ENCODE peak calls at places on chromosomes 4 and X, in seven cellular contexts. B is HepG2; H is colonic mucosa; F is left lung; A is hepatocyte; X is lower lobe of right lung; K is CD8-positive, alpha-beta memory T cell. V is an unnamed sample.

GRCh38 chr4:187294861-187295260 is 571.2 kb upstream of the FAT1 start:
- DNase-seq in K (no peak), A (peak; percentile 20), F (no peak), X (no peak), H (peak; percentile 83), B (no peak), V (peak; percentile 62)

GRCh38 chr4:182277402-182277801 is 34.2 kb downstream of the TENM3 start:
- DNase-seq in X (no peak), F (no peak), A (no peak), B (no peak), K (no peak), H (no peak), V (no peak)

GRCh38 chrX:53421772-53422090 is 723 bp downstream of the SMC1A start:
- DNase-seq in F (no peak), A (no peak), K (no peak), B (peak; percentile 19), H (no peak), X (no peak), V (no peak)

GRCh38 chr4:136369073-136369472 is 1163.2 kb downstream of the PCDH18 start:
- DNase-seq in A (no peak), X (no peak), H (no peak), B (no peak), K (no peak), F (no peak), V (no peak)

GRCh38 chr4:21948347-21949072 is at the start of gene KCNIP4:
- DNase-seq in H (no peak), B (no peak), K (no peak), F (no peak), X (no peak), A (peak; percentile 63), V (no peak)

GRCh38 chrX:11750051-11750450 is 8.0 kb upstream of the MSL3 start:
- DNase-seq in X (no peak), A (no peak), F (no peak), B (no peak), K (no peak), H (no peak), V (no peak)

GRCh38 chr4:116387942-116388474 is 697.4 kb downstream of the TRAM1L1 start:
- DNase-seq in H (no peak), K (no peak), A (no peak), F (no peak), X (no peak), B (no peak), V (no peak)

GRCh38 chrX:151765026-151765425 is 30.5 kb downstream of the CNGA2 start:
- DNase-seq in F (no peak), H (no peak), K (no peak), X (no peak), A (no peak), B (no peak), V (no peak)

GRCh38 chr4:577499-578450 is 1.7 kb upstream of the TMEM271 start:
- DNase-seq in B (peak; percentile 18), A (peak; percentile 57), X (no peak), H (no peak), F (no peak), K (no peak), V (no peak)

GRCh38 chr4:118865091-118865708 is 23.5 kb upstream of the SYNPO2 start:
- DNase-seq in F (peak; percentile 33), H (peak; percentile 23), B (peak; percentile 56), X (no peak), K (peak; percentile 11), A (peak; percentile 78), V (peak; percentile 72)

GRCh38 chr4:168631241-168632151 is 134.6 kb downstream of the PALLD start:
- DNase-seq in H (peak; percentile 70), A (peak; percentile 89), X (peak; percentile 72), K (no peak), B (no peak), F (peak; percentile 59), V (no peak)
- H3K4me3 ChIP-seq in H (peak overlapping the region; percentile 51), A (peak overlapping the region; percentile 73), X (peak overlapping the region; percentile 60), K (no peak overlapping the region), B (peak overlapping the region; percentile 52), F (peak overlapping the region; percentile 35), V (peak overlapping the region; percentile 34)

DNA sequence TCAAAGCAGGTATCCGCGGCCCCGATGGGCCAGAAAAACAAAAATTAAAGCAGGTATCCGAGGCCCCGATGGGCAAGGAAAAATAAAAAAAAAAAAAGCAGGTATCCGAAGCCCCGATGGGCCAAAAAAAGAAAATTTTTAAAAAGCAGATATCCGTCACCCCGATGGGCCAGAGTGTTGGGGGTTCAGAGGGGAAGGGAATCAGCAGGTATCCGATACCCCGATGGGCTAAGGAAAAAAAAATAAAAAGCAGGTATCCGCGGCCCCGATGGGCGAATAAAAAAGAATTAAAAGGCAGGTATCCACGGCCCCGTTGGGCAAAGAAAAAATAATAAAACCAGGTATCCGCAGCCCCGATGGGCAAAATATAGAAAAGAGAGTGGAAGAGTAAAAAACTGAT is 289.0 kb downstream of the CHIC1 start:
- DNase-seq in H (no peak), F (no peak), B (no peak), K (no peak), A (no peak), X (no peak), V (no peak)
- H3K4me3 ChIP-seq in H (peak overlapping the region; percentile 46), F (peak overlapping the region; percentile 45), B (no peak overlapping the region), K (no peak overlapping the region), A (no peak overlapping the region), X (no peak overlapping the region), V (no peak overlapping the region)

DNA sequence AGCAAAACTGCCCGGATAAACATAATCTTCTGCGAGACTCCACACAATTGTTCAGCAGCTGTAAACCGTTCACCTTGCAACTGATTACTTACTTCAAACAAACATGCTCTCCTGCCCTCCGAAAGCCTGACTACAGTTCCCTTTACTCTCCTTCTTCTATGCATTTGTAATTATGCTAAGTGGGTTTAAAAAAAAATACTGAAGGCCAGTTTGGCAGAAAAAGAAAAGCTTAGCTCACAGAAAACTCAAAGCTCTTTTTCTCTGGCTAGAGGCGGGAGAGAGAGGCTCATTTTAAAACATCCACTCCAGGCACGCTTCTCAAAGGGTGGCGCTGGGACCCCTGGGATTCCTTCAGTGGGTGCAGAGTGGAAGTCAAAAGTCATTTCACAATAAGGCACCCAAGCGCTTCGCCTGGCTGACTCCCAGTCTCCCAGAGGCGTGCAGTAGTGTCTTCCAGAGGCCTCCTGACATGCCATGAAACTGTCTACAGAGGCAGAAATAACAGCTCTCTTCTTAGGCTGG is 1.9 kb downstream of the DHRSX start:
- DNase-seq in B (peak; percentile 65), X (no peak), F (peak; percentile 49), H (peak; percentile 52), A (peak; percentile 44), K (no peak), V (no peak)
- H3K4me3 ChIP-seq in B (peak overlapping the region; percentile 87), X (peak overlapping the region; percentile 90), F (no peak overlapping the region), H (peak overlapping the region; percentile 8), A (peak overlapping the region; percentile 96), K (no peak overlapping the region), V (peak overlapping the region; percentile 79)

DNA sequence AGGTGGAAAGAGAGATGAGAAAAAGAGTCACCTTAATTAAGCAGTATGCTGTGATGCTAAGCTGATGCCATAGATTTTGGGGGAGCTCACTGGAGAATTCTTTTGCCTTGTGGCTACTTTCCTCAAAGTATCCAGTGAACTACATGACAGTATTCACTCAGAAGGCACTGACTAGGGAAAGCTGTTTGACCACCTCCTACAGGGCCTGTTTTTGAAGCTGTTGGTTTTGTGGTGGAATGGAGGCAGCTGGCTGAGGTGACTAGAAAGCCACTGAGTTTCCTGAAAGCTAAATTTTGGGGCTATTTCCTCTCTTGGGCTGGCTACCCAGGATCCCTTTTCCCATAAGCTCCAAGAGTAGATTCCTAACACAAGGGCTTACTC is 124.8 kb upstream of the EOLA2 start:
- DNase-seq in A (no peak), K (no peak), F (no peak), H (no peak), B (no peak), X (no peak), V (no peak)
- H3K4me3 ChIP-seq in A (no peak overlapping the region), K (no peak overlapping the region), F (no peak overlapping the region), H (no peak overlapping the region), B (no peak overlapping the region), X (no peak overlapping the region), V (no peak overlapping the region)

GRCh38 chr4:41883988-41884737 is 51.1 kb upstream of the TMEM33 start:
- DNase-seq in K (no peak), F (no peak), X (no peak), B (peak; percentile 22), H (no peak), A (no peak), V (no peak)

GRCh38 chr4:41880840-41881831 is 54.1 kb upstream of the TMEM33 start:
- DNase-seq in B (no peak), K (no peak), H (no peak), F (no peak), X (no peak), A (no peak), V (no peak)

GRCh38 chr4:41882622-41883347 is 52.4 kb upstream of the TMEM33 start:
- DNase-seq in A (peak; percentile 54), F (no peak), H (peak; percentile 38), B (no peak), K (peak; percentile 30), X (peak; percentile 69), V (no peak)

GRCh38 chr4:41880022-41880837 is 55.0 kb upstream of the TMEM33 start:
- DNase-seq in X (no peak), A (no peak), B (no peak), F (no peak), K (no peak), H (no peak), V (no peak)

GRCh38 chr4:41881931-41882621 is 53.2 kb upstream of the TMEM33 start:
- DNase-seq in X (no peak), K (no peak), B (no peak), H (no peak), A (no peak), F (no peak), V (no peak)
- H3K4me3 ChIP-seq in X (peak overlapping the region; percentile 48), K (peak overlapping the region; percentile 43), B (no peak overlapping the region), H (peak overlapping the region; percentile 14), A (peak overlapping the region; percentile 7), F (peak overlapping the region; percentile 9), V (no peak overlapping the region)